ENCODE peak calls at places on chromosome 13, in four cellular contexts. R, J, Q and U are unnamed samples.

GRCh38 chr13:109273326-109273751 is 513.0 kb downstream of the IRS2 start:
- DNase-seq in J (no peak), Q (no peak), R (no peak), U (no peak)

GRCh38 chr13:74136089-74136658 is 2.0 kb upstream of the KLF12 start:
- DNase-seq in R (no peak), J (peak), Q (no peak), U (no peak)

GRCh38 chr13:96940961-96941360 is 53.3 kb downstream of the OXGR1 start:
- DNase-seq in J (no peak), Q (no peak), R (no peak), U (no peak)

GRCh38 chr13:75195479-75196111 is 286.4 kb downstream of the TBC1D4 start:
- DNase-seq in R (no peak), J (no peak), Q (no peak), U (no peak)

GRCh38 chr13:68428292-68428691 is 1198.2 kb upstream of the PCDH9 start:
- DNase-seq in Q (no peak), J (no peak), R (peak), U (no peak)

GRCh38 chr13:65964672-65965071 is 1265.5 kb downstream of the PCDH9 start:
- DNase-seq in Q (no peak), R (no peak), J (no peak), U (no peak)

GRCh38 chr13:61423879-61424278 is 8.2 kb upstream of the PCDH20 start:
- DNase-seq in R (no peak), J (no peak), Q (no peak), U (no peak)

GRCh38 chr13:40694426-40694825 is 28.0 kb upstream of the FOXO1 start:
- DNase-seq in R (no peak), Q (no peak), J (no peak), U (no peak)

GRCh38 chr13:52406629-52407028 is 657 bp upstream of the THSD1 start:
- DNase-seq in Q (no peak), R (no peak), J (no peak), U (no peak)
- TF ChIP-seq ETV6 in Q (no peak), R (no peak), J (no peak), U (no peak)

DNA sequence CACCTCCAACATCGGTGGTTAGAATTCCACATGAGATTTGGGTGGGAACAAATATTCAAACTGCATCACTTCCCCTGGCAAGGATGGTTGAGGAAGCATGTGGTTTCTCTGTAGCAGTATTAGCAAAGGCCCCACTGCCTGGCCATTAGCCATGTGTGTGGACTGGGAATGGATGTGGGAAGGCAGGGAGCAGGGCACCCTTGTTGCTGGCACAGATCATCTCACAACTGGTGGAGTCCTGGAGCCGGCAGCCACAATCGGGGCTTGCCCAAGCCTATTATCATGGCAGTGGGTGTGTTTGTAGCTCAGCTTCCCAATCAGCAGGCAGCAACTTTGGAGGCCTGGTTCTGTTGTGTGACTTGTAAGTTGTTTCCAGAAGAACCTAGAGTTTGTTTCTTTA is 391.9 kb downstream of the DLEU7 start:
- DNase-seq in J (no peak), Q (no peak), R (no peak), U (no peak)
- TF ChIP-seq ETV6 in J (no peak), Q (no peak), R (no peak), U (no peak)

GRCh38 chr13:45441633-45442032 is 23.1 kb upstream of the COG3 start:
- DNase-seq in R (peak), Q (no peak), J (no peak), U (peak)
- TF ChIP-seq ETV6 in R (no peak), Q (no peak), J (no peak), U (no peak)

GRCh38 chr13:48928781-48929430 is 46.8 kb upstream of the FNDC3A start:
- DNase-seq in Q (no peak), R (peak), J (no peak), U (no peak)
- TF ChIP-seq ETV6 in Q (no peak), R (no peak), J (no peak), U (no peak)